ENCODE peak calls at places on chromosomes 5 and 9, in seven cellular contexts. Q, Y, P, U, F, H and N are unnamed samples.

GRCh38 chr5:120794121-120794520 is 330.0 kb downstream of the PRR16 start:
- DNase-seq in Q (no peak), Y (no peak), P (no peak), U (no peak), F (no peak), H (no peak), N (no peak)

GRCh38 chr9:104386425-104387069 is 117.5 kb upstream of the OR13F1 start:
- DNase-seq in Q (no peak), Y (no peak), P (peak), U (peak), F (no peak), H (peak), N (peak)

GRCh38 chr5:177447066-177447610 is 524 bp downstream of the PRR7 start:
- DNase-seq in Q (peak), Y (peak), P (peak), U (peak), F (peak), H (no peak), N (peak)

GRCh38 chr9:22916148-22916547 is 469.5 kb downstream of the DMRTA1 start:
- DNase-seq in Q (no peak), Y (no peak), P (no peak), U (no peak), F (no peak), H (no peak), N (no peak)

GRCh38 chr5:13866792-13867191 is 77.7 kb downstream of the DNAH5 start:
- DNase-seq in Q (no peak), Y (no peak), P (peak), U (peak), F (peak), H (no peak), N (no peak)

GRCh38 chr9:122126340-122127333 is 32.9 kb downstream of the NDUFA8 start:
- DNase-seq in Q (no peak), Y (no peak), P (no peak), U (peak), F (no peak), H (no peak), N (no peak)

GRCh38 chr9:89756891-89757537 is 152.2 kb downstream of the GADD45G start:
- DNase-seq in Q (no peak), Y (no peak), P (no peak), U (no peak), F (no peak), H (no peak), N (no peak)

GRCh38 chr5:133041910-133042309 is 9.9 kb upstream of the HSPA4 start:
- DNase-seq in Q (no peak), Y (no peak), P (no peak), U (no peak), F (no peak), H (no peak), N (no peak)

GRCh38 chr5:123809594-123810172 is 297.7 kb downstream of the CSNK1G3 start:
- DNase-seq in Q (no peak), Y (no peak), P (peak), U (no peak), F (no peak), H (peak), N (no peak)

GRCh38 chr5:83467315-83468044 is 4.1 kb upstream of the VCAN start:
- DNase-seq in Q (no peak), Y (no peak), P (no peak), U (peak), F (no peak), H (no peak), N (no peak)

GRCh38 chr5:96565843-96566242 is 96.3 kb upstream of the CAST start:
- DNase-seq in Q (no peak), Y (no peak), P (no peak), U (peak), F (no peak), H (no peak), N (peak)